ENCODE peak calls at places on chromosomes 2 and 18, in ten cellular contexts. S is RPMI7951; P is hypothalamus; T is activated CD4-positive, alpha-beta T cell treated with anti-CD3 and anti-CD28 coated beads for 36 hours; D is left cardiac atrium; C is coronary artery; O is HEK293T; F is fibroblast of the aortic adventitia; G is natural killer cell treated with Interleukin-12 subunit alpha and Interleukin-12 subunit beta and Interleukin-15 and Interleukin-18, amount 100 ng/mL, for 72 hours; L is fibroblast of lung. H is an unnamed sample.

GRCh38 chr2:44745460-44745859 is 196.0 kb upstream of the SIX3 start:
- DNase-seq in F (no peak), G (no peak), C (no peak), S (no peak), O (no peak), L (no peak), D (no peak), T (no peak), P (no peak), H (no peak)

GRCh38 chr2:103289101-103289725 is 527.4 kb downstream of the TMEM182 start:
- DNase-seq in C (no peak), P (no peak), T (no peak), G (no peak), D (no peak), F (no peak), L (peak; percentile 6), O (peak; percentile 20), S (no peak), H (no peak)

GRCh38 chr2:190678444-190679162 is 29.7 kb downstream of the NAB1 start:
- DNase-seq in T (peak; percentile 77), P (no peak), D (no peak), S (no peak), L (peak; percentile 58), O (no peak), C (no peak), G (no peak), F (no peak), H (no peak)

GRCh38 chr2:12723741-12724463 is 7.2 kb downstream of the TRIB2 start:
- DNase-seq in O (no peak), G (no peak), D (no peak), F (no peak), S (peak; percentile 47), T (no peak), L (peak; percentile 76), P (no peak), C (peak; percentile 26), H (no peak)

GRCh38 chr18:77042583-77042982 is 90.0 kb downstream of the MBP start:
- DNase-seq in T (no peak), F (no peak), G (no peak), L (no peak), S (no peak), P (no peak), O (no peak), C (no peak), D (no peak), H (no peak)

GRCh38 chr2:171318463-171318934 is 115.3 kb downstream of the METTL8 start:
- DNase-seq in G (no peak), F (peak; percentile 44), C (no peak), P (no peak), S (no peak), O (no peak), L (peak; percentile 56), T (peak; percentile 32), D (no peak), H (no peak)

GRCh38 chr2:132009874-132010521 is 151.8 kb downstream of the ANKRD30BL start:
- DNase-seq in D (peak; percentile 7), O (peak; percentile 5), L (peak; percentile 61), C (no peak), T (peak; percentile 2), G (no peak), F (no peak), P (no peak), S (peak; percentile 13), H (no peak)

GRCh38 chr2:48328972-48329723 is 200.8 kb upstream of the STON1 start:
- DNase-seq in S (no peak), O (no peak), C (no peak), T (no peak), D (no peak), P (no peak), G (no peak), F (no peak), L (no peak), H (no peak)

GRCh38 chr18:3720818-3721545 is 271.0 kb downstream of the TGIF1 start:
- DNase-seq in O (no peak), L (no peak), G (no peak), T (no peak), P (no peak), C (no peak), F (no peak), S (no peak), D (no peak), H (no peak)

GRCh38 chr2:221304916-221305315 is 267.2 kb downstream of the EPHA4 start:
- DNase-seq in F (no peak), D (no peak), T (no peak), S (no peak), O (no peak), C (no peak), G (no peak), L (no peak), P (no peak), H (no peak)

GRCh38 chr2:69510204-69510603 is 73.0 kb upstream of the NFU1 start:
- DNase-seq in P (no peak), D (no peak), C (no peak), S (no peak), F (no peak), T (no peak), O (no peak), G (no peak), L (no peak), H (no peak)

GRCh38 chr2:79578952-79579351 is 66.1 kb downstream of the CTNNA2 start:
- DNase-seq in C (no peak), D (no peak), T (no peak), P (no peak), S (no peak), G (no peak), O (no peak), L (no peak), F (no peak), H (no peak)

GRCh38 chr2:181810823-181811695 is 80.5 kb upstream of the ITPRID2 start:
- DNase-seq in T (no peak), P (no peak), S (peak; percentile 99), D (peak; percentile 41), C (no peak), O (no peak), F (peak; percentile 95), L (peak; percentile 97), G (no peak), H (no peak)